ENCODE peak calls at places on chromosome 9, in five cellular contexts. Z, T, U, C and R are unnamed samples.

GRCh38 chr9:4167040-4167671 is 132.7 kb downstream of the GLIS3 start:
- DNase-seq in T (no peak), Z (peak; percentile 82), U (no peak), C (no peak), R (no peak)

GRCh38 chr9:137702615-137703379 is 84.0 kb downstream of the EHMT1 start:
- DNase-seq in C (no peak), U (no peak), Z (no peak), T (no peak), R (no peak)

GRCh38 chr9:113579270-113580040 is 115.9 kb downstream of the RGS3 start:
- DNase-seq in C (peak; percentile 56), Z (no peak), U (no peak), T (peak; percentile 81), R (no peak)

GRCh38 chr9:71955300-71955915 is 44.0 kb downstream of the C9orf85 start:
- DNase-seq in C (no peak), Z (no peak), T (no peak), U (no peak), R (no peak)

GRCh38 chr9:125425901-125426515 is 164.4 kb downstream of the GAPVD1 start:
- DNase-seq in Z (no peak), C (no peak), T (no peak), U (no peak), R (no peak)

GRCh38 chr9:110799396-110799795 is 130.8 kb downstream of the MUSK start:
- DNase-seq in U (no peak), C (no peak), T (no peak), Z (peak; percentile 42), R (no peak)

GRCh38 chr9:109182940-109183798 is 16.1 kb upstream of the FRRS1L start:
- DNase-seq in C (peak; percentile 62), Z (peak; percentile 24), U (no peak), T (peak; percentile 0), R (no peak)

GRCh38 chr9:134551657-134552348 is 89.8 kb upstream of the COL5A1 start:
- DNase-seq in C (no peak), Z (peak; percentile 77), T (no peak), U (no peak), R (no peak)